ENCODE peak calls at places on chromosome 20, in four cellular contexts. One of them, this sample, is unnamed.

GRCh38 chr20:53875452-53875851 is 194.9 kb downstream of the BCAS1 start:
- DNase-seq in stomach: peak
- DNase-seq in PC-3: no peak
- DNase-seq in lung: peak
- DNase-seq in this sample: no peak

GRCh38 chr20:37142708-37143107 is 36.4 kb upstream of the RPN2 start:
- DNase-seq in stomach: no peak
- DNase-seq in PC-3: no peak
- DNase-seq in lung: no peak
- DNase-seq in this sample: no peak

GRCh38 chr20:37380864-37381579 is 35.1 kb downstream of the SRC start:
- DNase-seq in stomach: no peak
- DNase-seq in PC-3: no peak
- DNase-seq in lung: no peak
- DNase-seq in this sample: peak

GRCh38 chr20:9228774-9229450 is 160.0 kb downstream of the PLCB4 start:
- DNase-seq in stomach: no peak
- DNase-seq in PC-3: peak
- DNase-seq in lung: no peak
- DNase-seq in this sample: no peak

GRCh38 chr20:16129411-16129810 is 443.8 kb downstream of the KIF16B start:
- DNase-seq in stomach: no peak
- DNase-seq in PC-3: no peak
- DNase-seq in lung: no peak
- DNase-seq in this sample: no peak

GRCh38 chr20:53550590-53551187 is 43.0 kb downstream of the ZNF217 start:
- DNase-seq in stomach: no peak
- DNase-seq in PC-3: no peak
- DNase-seq in lung: no peak
- DNase-seq in this sample: no peak

GRCh38 chr20:53070714-53071392 is 98.7 kb downstream of the TSHZ2 start:
- DNase-seq in stomach: no peak
- DNase-seq in PC-3: no peak
- DNase-seq in lung: no peak
- DNase-seq in this sample: no peak

GRCh38 chr20:43988451-43988850 is 73.8 kb downstream of the TOX2 start:
- DNase-seq in stomach: no peak
- DNase-seq in PC-3: no peak
- DNase-seq in lung: no peak
- DNase-seq in this sample: no peak

GRCh38 chr20:62003567-62004405 is 61.9 kb downstream of the TAF4 start:
- DNase-seq in stomach: no peak
- DNase-seq in PC-3: no peak
- DNase-seq in lung: no peak
- DNase-seq in this sample: no peak

GRCh38 chr20:4082406-4083102 is 67.2 kb upstream of the RNF24 start:
- DNase-seq in stomach: no peak
- DNase-seq in PC-3: peak
- DNase-seq in lung: peak
- DNase-seq in this sample: no peak

GRCh38 chr20:25600632-25601031 is 15.3 kb upstream of the NINL start:
- DNase-seq in stomach: no peak
- DNase-seq in PC-3: no peak
- DNase-seq in lung: no peak
- DNase-seq in this sample: no peak

GRCh38 chr20:62175711-62176110 is 7.1 kb upstream of the MTG2 start:
- DNase-seq in stomach: no peak
- DNase-seq in PC-3: no peak
- DNase-seq in lung: no peak
- DNase-seq in this sample: peak

GRCh38 chr20:4956200-4956810 is 45.0 kb downstream of the SLC23A2 start:
- DNase-seq in stomach: no peak
- DNase-seq in PC-3: peak
- DNase-seq in lung: no peak
- DNase-seq in this sample: no peak

GRCh38 chr20:13685623-13686022 is 46.9 kb upstream of the TASP1 start:
- DNase-seq in stomach: no peak
- DNase-seq in PC-3: no peak
- DNase-seq in lung: no peak
- DNase-seq in this sample: no peak

GRCh38 chr20:23144856-23145255 is 58.7 kb upstream of the CD93 start:
- DNase-seq in stomach: no peak
- DNase-seq in PC-3: no peak
- DNase-seq in lung: no peak
- DNase-seq in this sample: no peak

GRCh38 chr20:16387661-16388060 is 185.6 kb downstream of the KIF16B start:
- DNase-seq in stomach: no peak
- DNase-seq in PC-3: no peak
- DNase-seq in lung: no peak
- DNase-seq in this sample: no peak

GRCh38 chr20:53929974-53930650 is 140.3 kb downstream of the BCAS1 start:
- DNase-seq in stomach: no peak
- DNase-seq in PC-3: no peak
- DNase-seq in lung: no peak
- DNase-seq in this sample: no peak

GRCh38 chr20:25061821-25062530 is 4.0 kb upstream of the ACSS1 start:
- DNase-seq in stomach: peak
- DNase-seq in PC-3: no peak
- DNase-seq in lung: no peak
- DNase-seq in this sample: peak

GRCh38 chr20:10521068-10521834 is 86.1 kb downstream of the SLX4IP start:
- DNase-seq in stomach: no peak
- DNase-seq in PC-3: peak
- DNase-seq in lung: no peak
- DNase-seq in this sample: no peak

GRCh38 chr20:2234788-2235187 is 61.0 kb upstream of the TGM3 start:
- DNase-seq in stomach: no peak
- DNase-seq in PC-3: no peak
- DNase-seq in lung: no peak
- DNase-seq in this sample: no peak

GRCh38 chr20:50646483-50646996 is 44.8 kb downstream of the RIPOR3 start:
- DNase-seq in stomach: no peak
- DNase-seq in PC-3: peak
- DNase-seq in lung: no peak
- DNase-seq in this sample: no peak

GRCh38 chr20:35511814-35512420 is 17.5 kb downstream of the C20orf173 start:
- DNase-seq in stomach: peak
- DNase-seq in PC-3: peak
- DNase-seq in lung: no peak
- DNase-seq in this sample: no peak

GRCh38 chr20:43676368-43676767 is 9.5 kb downstream of the MYBL2 start:
- DNase-seq in stomach: no peak
- DNase-seq in PC-3: no peak
- DNase-seq in lung: no peak
- DNase-seq in this sample: no peak

GRCh38 chr20:54526801-54527200 is 51.4 kb downstream of the DOK5 start:
- DNase-seq in stomach: no peak
- DNase-seq in PC-3: no peak
- DNase-seq in lung: no peak
- DNase-seq in this sample: no peak

GRCh38 chr20:49445176-49445575 is 37.3 kb downstream of the KCNB1 start:
- DNase-seq in stomach: no peak
- DNase-seq in PC-3: peak
- DNase-seq in lung: no peak
- DNase-seq in this sample: no peak

GRCh38 chr20:20022498-20022897 is 5.3 kb downstream of the NAA20 start:
- DNase-seq in stomach: no peak
- DNase-seq in PC-3: no peak
- DNase-seq in lung: no peak
- DNase-seq in this sample: no peak

GRCh38 chr20:22341508-22341907 is 242.9 kb downstream of the FOXA2 start:
- DNase-seq in stomach: no peak
- DNase-seq in PC-3: peak
- DNase-seq in lung: no peak
- DNase-seq in this sample: no peak

GRCh38 chr20:38766071-38766470 is 17.8 kb downstream of the ACTR5 start:
- DNase-seq in stomach: no peak
- DNase-seq in PC-3: no peak
- DNase-seq in lung: no peak
- DNase-seq in this sample: no peak

GRCh38 chr20:13813910-13814309 is 29.1 kb downstream of the NDUFAF5 start:
- DNase-seq in stomach: no peak
- DNase-seq in PC-3: no peak
- DNase-seq in lung: no peak
- DNase-seq in this sample: no peak

GRCh38 chr20:7264137-7264536 is 496.7 kb downstream of the BMP2 start:
- DNase-seq in stomach: no peak
- DNase-seq in PC-3: peak
- DNase-seq in lung: no peak
- DNase-seq in this sample: no peak

GRCh38 chr20:20370087-20370575 is 2.2 kb downstream of the INSM1 start:
- DNase-seq in stomach: no peak
- DNase-seq in PC-3: no peak
- DNase-seq in lung: no peak
- DNase-seq in this sample: no peak

GRCh38 chr20:24337074-24337473 is 132.4 kb upstream of the SYNDIG1 start:
- DNase-seq in stomach: no peak
- DNase-seq in PC-3: peak
- DNase-seq in lung: no peak
- DNase-seq in this sample: no peak

GRCh38 chr20:48821261-48821910 is 6.4 kb downstream of the PREX1 start:
- DNase-seq in stomach: no peak
- DNase-seq in PC-3: peak
- DNase-seq in lung: no peak
- DNase-seq in this sample: no peak

GRCh38 chr20:20273281-20273680 is 94.6 kb upstream of the INSM1 start:
- DNase-seq in stomach: no peak
- DNase-seq in PC-3: peak
- DNase-seq in lung: no peak
- DNase-seq in this sample: no peak

GRCh38 chr20:47825011-47825762 is 39.9 kb upstream of the SULF2 start:
- DNase-seq in stomach: no peak
- DNase-seq in PC-3: no peak
- DNase-seq in lung: no peak
- DNase-seq in this sample: no peak

GRCh38 chr20:59428441-59429205 is 128.2 kb downstream of the EDN3 start:
- DNase-seq in stomach: no peak
- DNase-seq in PC-3: no peak
- DNase-seq in lung: no peak
- DNase-seq in this sample: no peak

GRCh38 chr20:57880155-57880648 is 170.4 kb upstream of the PMEPA1 start:
- DNase-seq in stomach: no peak
- DNase-seq in PC-3: no peak
- DNase-seq in lung: no peak
- DNase-seq in this sample: no peak

GRCh38 chr20:50270569-50270968 is 79.9 kb downstream of the CEBPB start:
- DNase-seq in stomach: no peak
- DNase-seq in PC-3: no peak
- DNase-seq in lung: peak
- DNase-seq in this sample: no peak

GRCh38 chr20:52130406-52130805 is 61.2 kb downstream of the ZFP64 start:
- DNase-seq in stomach: no peak
- DNase-seq in PC-3: no peak
- DNase-seq in lung: no peak
- DNase-seq in this sample: no peak

DNA sequence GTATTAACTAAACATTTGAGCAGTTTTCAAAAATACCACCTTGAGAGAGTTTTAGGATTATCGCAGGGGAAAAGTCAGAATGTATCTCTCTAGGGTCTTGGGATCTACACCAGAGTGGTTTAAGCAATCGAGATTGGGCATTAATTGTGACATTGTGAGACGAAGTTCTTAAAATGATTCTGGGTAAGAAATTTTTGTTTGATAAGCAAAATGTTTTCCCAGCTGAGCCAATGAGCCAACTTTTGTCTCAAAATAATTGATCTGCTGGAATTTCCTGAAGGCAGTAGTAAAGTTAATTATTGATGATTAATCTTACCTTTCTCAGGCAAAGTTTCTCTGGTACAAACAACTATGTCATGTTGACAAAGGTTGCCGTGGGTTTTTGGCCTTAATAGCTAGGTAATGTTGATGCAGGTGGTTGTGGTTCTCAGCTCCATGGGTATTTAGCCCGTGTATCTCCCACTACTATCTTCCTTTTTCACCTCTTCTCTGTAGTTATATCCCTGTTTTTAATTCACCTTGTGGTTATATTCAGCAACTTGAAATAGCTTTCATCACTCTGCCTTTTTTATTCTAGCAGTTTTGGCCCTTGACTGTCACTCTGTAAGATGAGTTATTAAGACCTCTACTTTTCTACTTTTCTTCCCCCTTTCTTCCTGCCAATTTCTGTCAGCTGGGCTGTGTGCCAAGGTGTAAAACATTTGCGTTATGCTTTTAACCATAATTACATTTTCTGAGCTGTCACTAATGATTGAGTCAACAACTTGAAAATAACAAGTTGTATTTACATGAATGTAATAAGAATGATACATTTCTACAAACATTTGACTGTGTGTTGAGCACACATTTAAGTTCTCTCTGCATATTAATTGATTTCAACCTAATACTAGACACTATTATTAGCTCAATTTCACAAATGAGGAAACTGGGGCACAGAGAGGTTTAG is 368.2 kb upstream of the BTBD3 start:
- DNase-seq in stomach: no peak
- DNase-seq in PC-3: no peak
- DNase-seq in lung: no peak
- DNase-seq in this sample: no peak
- TF ChIP-seq CTCF in stomach: no peak
- TF ChIP-seq CTCF in PC-3: no peak
- TF ChIP-seq CTCF in lung: no peak
- TF ChIP-seq CTCF in this sample: no peak

GRCh38 chr20:39778847-39779641 is 816.9 kb downstream of the DHX35 start:
- DNase-seq in stomach: no peak
- DNase-seq in PC-3: no peak
- DNase-seq in lung: no peak
- DNase-seq in this sample: no peak
- TF ChIP-seq CTCF in stomach: no peak
- TF ChIP-seq CTCF in PC-3: no peak
- TF ChIP-seq CTCF in lung: no peak
- TF ChIP-seq CTCF in this sample: peak

GRCh38 chr20:45300961-45301360 is 5.7 kb upstream of the RBPJL start:
- DNase-seq in stomach: no peak
- DNase-seq in PC-3: peak
- DNase-seq in lung: no peak
- DNase-seq in this sample: no peak
- TF ChIP-seq CTCF in stomach: peak
- TF ChIP-seq CTCF in PC-3: peak
- TF ChIP-seq CTCF in lung: no peak
- TF ChIP-seq CTCF in this sample: peak

GRCh38 chr20:32141465-32141980 is 32.0 kb downstream of the TM9SF4 start:
- DNase-seq in stomach: no peak
- DNase-seq in PC-3: no peak
- DNase-seq in lung: no peak
- DNase-seq in this sample: no peak

GRCh38 chr20:32138921-32139320 is 29.4 kb downstream of the TM9SF4 start:
- DNase-seq in stomach: no peak
- DNase-seq in PC-3: no peak
- DNase-seq in lung: no peak
- DNase-seq in this sample: no peak

GRCh38 chr20:32142991-32143390 is 33.5 kb downstream of the TM9SF4 start:
- DNase-seq in stomach: no peak
- DNase-seq in PC-3: no peak
- DNase-seq in lung: no peak
- DNase-seq in this sample: peak

GRCh38 chr20:32140603-32141002 is 31.1 kb downstream of the TM9SF4 start:
- DNase-seq in stomach: no peak
- DNase-seq in PC-3: no peak
- DNase-seq in lung: no peak
- DNase-seq in this sample: no peak

GRCh38 chr20:32139947-32140346 is 30.4 kb downstream of the TM9SF4 start:
- DNase-seq in stomach: no peak
- DNase-seq in PC-3: no peak
- DNase-seq in lung: no peak
- DNase-seq in this sample: no peak
- TF ChIP-seq CTCF in stomach: no peak
- TF ChIP-seq CTCF in PC-3: no peak
- TF ChIP-seq CTCF in lung: no peak
- TF ChIP-seq CTCF in this sample: no peak

This sample was measured in chondrocyte.